ENCODE peak calls at places on chromosome 5, in ten cellular contexts. One of them, this sample, is unnamed.

GRCh38 chr5:45376463-45376862 is 319.7 kb downstream of the HCN1 start:
- DNase-seq in HFFc6: no peak
- DNase-seq in Kasumi-1: no peak
- DNase-seq in AG04450: no peak
- DNase-seq in stimulated activated CD8-positive, alpha-beta memory T cell treated with anti-CD3 and anti-CD28 coated beads, Interleukin-4, amount 100 ng/mL, for 24 hours: no peak
- DNase-seq in activated CD4-positive, alpha-beta T cell treated with anti-CD3 and anti-CD28 coated beads for 1 hour: no peak
- DNase-seq in brain microvascular endothelial cell: no peak
- DNase-seq in CD4-positive, alpha-beta memory T cell: no peak
- DNase-seq in NCI-H345: no peak
- DNase-seq in NCI-H510A treated with DMSO at 0.1 percent for 48 hours: no peak
- DNase-seq in this sample: no peak

GRCh38 chr5:122263352-122264030 is 48.5 kb upstream of the SNCAIP start:
- DNase-seq in HFFc6: no peak
- DNase-seq in Kasumi-1: no peak
- DNase-seq in AG04450: peak; percentile 23
- DNase-seq in stimulated activated CD8-positive, alpha-beta memory T cell treated with anti-CD3 and anti-CD28 coated beads, Interleukin-4, amount 100 ng/mL, for 24 hours: no peak
- DNase-seq in activated CD4-positive, alpha-beta T cell treated with anti-CD3 and anti-CD28 coated beads for 1 hour: no peak
- DNase-seq in brain microvascular endothelial cell: peak; percentile 72
- DNase-seq in CD4-positive, alpha-beta memory T cell: no peak
- DNase-seq in NCI-H345: no peak
- DNase-seq in NCI-H510A treated with DMSO at 0.1 percent for 48 hours: no peak
- DNase-seq in this sample: no peak

GRCh38 chr5:150001660-150002493 is 1.3 kb downstream of the HMGXB3 start:
- DNase-seq in HFFc6: peak; percentile 57
- DNase-seq in Kasumi-1: peak; percentile 90
- DNase-seq in AG04450: no peak
- DNase-seq in stimulated activated CD8-positive, alpha-beta memory T cell treated with anti-CD3 and anti-CD28 coated beads, Interleukin-4, amount 100 ng/mL, for 24 hours: peak; percentile 22
- DNase-seq in activated CD4-positive, alpha-beta T cell treated with anti-CD3 and anti-CD28 coated beads for 1 hour: peak; percentile 41
- DNase-seq in brain microvascular endothelial cell: peak; percentile 48
- DNase-seq in CD4-positive, alpha-beta memory T cell: peak; percentile 63
- DNase-seq in NCI-H345: peak; percentile 29
- DNase-seq in NCI-H510A treated with DMSO at 0.1 percent for 48 hours: peak; percentile 62
- DNase-seq in this sample: peak; percentile 17

GRCh38 chr5:35660451-35660850 is 42.8 kb downstream of the SPEF2 start:
- DNase-seq in HFFc6: no peak
- DNase-seq in Kasumi-1: no peak
- DNase-seq in AG04450: no peak
- DNase-seq in stimulated activated CD8-positive, alpha-beta memory T cell treated with anti-CD3 and anti-CD28 coated beads, Interleukin-4, amount 100 ng/mL, for 24 hours: no peak
- DNase-seq in activated CD4-positive, alpha-beta T cell treated with anti-CD3 and anti-CD28 coated beads for 1 hour: no peak
- DNase-seq in brain microvascular endothelial cell: no peak
- DNase-seq in CD4-positive, alpha-beta memory T cell: no peak
- DNase-seq in NCI-H345: no peak
- DNase-seq in NCI-H510A treated with DMSO at 0.1 percent for 48 hours: no peak
- DNase-seq in this sample: no peak

GRCh38 chr5:169071-169727 is 22.1 kb upstream of the LRRC14B start:
- DNase-seq in HFFc6: peak; percentile 97
- DNase-seq in Kasumi-1: no peak
- DNase-seq in AG04450: peak; percentile 38
- DNase-seq in stimulated activated CD8-positive, alpha-beta memory T cell treated with anti-CD3 and anti-CD28 coated beads, Interleukin-4, amount 100 ng/mL, for 24 hours: no peak
- DNase-seq in activated CD4-positive, alpha-beta T cell treated with anti-CD3 and anti-CD28 coated beads for 1 hour: no peak
- DNase-seq in brain microvascular endothelial cell: peak; percentile 84
- DNase-seq in CD4-positive, alpha-beta memory T cell: no peak
- DNase-seq in NCI-H345: no peak
- DNase-seq in NCI-H510A treated with DMSO at 0.1 percent for 48 hours: no peak
- DNase-seq in this sample: no peak

GRCh38 chr5:126808619-126809018 is 31.7 kb downstream of the LMNB1 start:
- DNase-seq in HFFc6: peak; percentile 18
- DNase-seq in Kasumi-1: peak; percentile 75
- DNase-seq in AG04450: no peak
- DNase-seq in stimulated activated CD8-positive, alpha-beta memory T cell treated with anti-CD3 and anti-CD28 coated beads, Interleukin-4, amount 100 ng/mL, for 24 hours: no peak
- DNase-seq in activated CD4-positive, alpha-beta T cell treated with anti-CD3 and anti-CD28 coated beads for 1 hour: no peak
- DNase-seq in brain microvascular endothelial cell: peak; percentile 7
- DNase-seq in CD4-positive, alpha-beta memory T cell: peak; percentile 21
- DNase-seq in NCI-H345: no peak
- DNase-seq in NCI-H510A treated with DMSO at 0.1 percent for 48 hours: no peak
- DNase-seq in this sample: no peak

GRCh38 chr5:179886190-179886589 is 21.5 kb downstream of the TBC1D9B start:
- DNase-seq in HFFc6: no peak
- DNase-seq in Kasumi-1: no peak
- DNase-seq in AG04450: no peak
- DNase-seq in stimulated activated CD8-positive, alpha-beta memory T cell treated with anti-CD3 and anti-CD28 coated beads, Interleukin-4, amount 100 ng/mL, for 24 hours: no peak
- DNase-seq in activated CD4-positive, alpha-beta T cell treated with anti-CD3 and anti-CD28 coated beads for 1 hour: no peak
- DNase-seq in brain microvascular endothelial cell: no peak
- DNase-seq in CD4-positive, alpha-beta memory T cell: no peak
- DNase-seq in NCI-H345: no peak
- DNase-seq in NCI-H510A treated with DMSO at 0.1 percent for 48 hours: no peak
- DNase-seq in this sample: no peak

GRCh38 chr5:68555891-68556689 is 340.5 kb downstream of the PIK3R1 start:
- DNase-seq in HFFc6: no peak
- DNase-seq in Kasumi-1: no peak
- DNase-seq in AG04450: no peak
- DNase-seq in stimulated activated CD8-positive, alpha-beta memory T cell treated with anti-CD3 and anti-CD28 coated beads, Interleukin-4, amount 100 ng/mL, for 24 hours: no peak
- DNase-seq in activated CD4-positive, alpha-beta T cell treated with anti-CD3 and anti-CD28 coated beads for 1 hour: no peak
- DNase-seq in brain microvascular endothelial cell: no peak
- DNase-seq in CD4-positive, alpha-beta memory T cell: no peak
- DNase-seq in NCI-H345: no peak
- DNase-seq in NCI-H510A treated with DMSO at 0.1 percent for 48 hours: no peak
- DNase-seq in this sample: no peak

GRCh38 chr5:177405805-177406204 is 3.6 kb downstream of the F12 start:
- DNase-seq in HFFc6: no peak
- DNase-seq in Kasumi-1: peak; percentile 52
- DNase-seq in AG04450: no peak
- DNase-seq in stimulated activated CD8-positive, alpha-beta memory T cell treated with anti-CD3 and anti-CD28 coated beads, Interleukin-4, amount 100 ng/mL, for 24 hours: no peak
- DNase-seq in activated CD4-positive, alpha-beta T cell treated with anti-CD3 and anti-CD28 coated beads for 1 hour: no peak
- DNase-seq in brain microvascular endothelial cell: no peak
- DNase-seq in CD4-positive, alpha-beta memory T cell: no peak
- DNase-seq in NCI-H345: no peak
- DNase-seq in NCI-H510A treated with DMSO at 0.1 percent for 48 hours: no peak
- DNase-seq in this sample: no peak

GRCh38 chr5:10856071-10856470 is 95.0 kb upstream of the DAP start:
- DNase-seq in HFFc6: no peak
- DNase-seq in Kasumi-1: no peak
- DNase-seq in AG04450: no peak
- DNase-seq in stimulated activated CD8-positive, alpha-beta memory T cell treated with anti-CD3 and anti-CD28 coated beads, Interleukin-4, amount 100 ng/mL, for 24 hours: no peak
- DNase-seq in activated CD4-positive, alpha-beta T cell treated with anti-CD3 and anti-CD28 coated beads for 1 hour: no peak
- DNase-seq in brain microvascular endothelial cell: no peak
- DNase-seq in CD4-positive, alpha-beta memory T cell: no peak
- DNase-seq in NCI-H345: no peak
- DNase-seq in NCI-H510A treated with DMSO at 0.1 percent for 48 hours: no peak
- DNase-seq in this sample: no peak

GRCh38 chr5:21225223-21226064 is 1237.4 kb upstream of the CDH18 start:
- DNase-seq in HFFc6: no peak
- DNase-seq in Kasumi-1: no peak
- DNase-seq in AG04450: no peak
- DNase-seq in stimulated activated CD8-positive, alpha-beta memory T cell treated with anti-CD3 and anti-CD28 coated beads, Interleukin-4, amount 100 ng/mL, for 24 hours: no peak
- DNase-seq in activated CD4-positive, alpha-beta T cell treated with anti-CD3 and anti-CD28 coated beads for 1 hour: no peak
- DNase-seq in brain microvascular endothelial cell: no peak
- DNase-seq in CD4-positive, alpha-beta memory T cell: no peak
- DNase-seq in NCI-H345: no peak
- DNase-seq in NCI-H510A treated with DMSO at 0.1 percent for 48 hours: peak; percentile 33
- DNase-seq in this sample: no peak

GRCh38 chr5:151098185-151098813 is 17.5 kb upstream of the TNIP1 start:
- DNase-seq in HFFc6: no peak
- DNase-seq in Kasumi-1: peak; percentile 83
- DNase-seq in AG04450: no peak
- DNase-seq in stimulated activated CD8-positive, alpha-beta memory T cell treated with anti-CD3 and anti-CD28 coated beads, Interleukin-4, amount 100 ng/mL, for 24 hours: peak; percentile 19
- DNase-seq in activated CD4-positive, alpha-beta T cell treated with anti-CD3 and anti-CD28 coated beads for 1 hour: no peak
- DNase-seq in brain microvascular endothelial cell: no peak
- DNase-seq in CD4-positive, alpha-beta memory T cell: no peak
- DNase-seq in NCI-H345: no peak
- DNase-seq in NCI-H510A treated with DMSO at 0.1 percent for 48 hours: no peak
- DNase-seq in this sample: no peak

GRCh38 chr5:132859889-132860437 is 6.3 kb downstream of the GDF9 start:
- DNase-seq in HFFc6: no peak
- DNase-seq in Kasumi-1: no peak
- DNase-seq in AG04450: no peak
- DNase-seq in stimulated activated CD8-positive, alpha-beta memory T cell treated with anti-CD3 and anti-CD28 coated beads, Interleukin-4, amount 100 ng/mL, for 24 hours: no peak
- DNase-seq in activated CD4-positive, alpha-beta T cell treated with anti-CD3 and anti-CD28 coated beads for 1 hour: no peak
- DNase-seq in brain microvascular endothelial cell: no peak
- DNase-seq in CD4-positive, alpha-beta memory T cell: no peak
- DNase-seq in NCI-H345: no peak
- DNase-seq in NCI-H510A treated with DMSO at 0.1 percent for 48 hours: no peak
- DNase-seq in this sample: no peak

GRCh38 chr5:71587709-71588532 is 781 bp downstream of the MCCC2 start:
- DNase-seq in HFFc6: no peak
- DNase-seq in Kasumi-1: no peak
- DNase-seq in AG04450: no peak
- DNase-seq in stimulated activated CD8-positive, alpha-beta memory T cell treated with anti-CD3 and anti-CD28 coated beads, Interleukin-4, amount 100 ng/mL, for 24 hours: no peak
- DNase-seq in activated CD4-positive, alpha-beta T cell treated with anti-CD3 and anti-CD28 coated beads for 1 hour: no peak
- DNase-seq in brain microvascular endothelial cell: no peak
- DNase-seq in CD4-positive, alpha-beta memory T cell: no peak
- DNase-seq in NCI-H345: no peak
- DNase-seq in NCI-H510A treated with DMSO at 0.1 percent for 48 hours: no peak
- DNase-seq in this sample: no peak

GRCh38 chr5:53456366-53456765 is 24.1 kb upstream of the FST start:
- DNase-seq in HFFc6: no peak
- DNase-seq in Kasumi-1: no peak
- DNase-seq in AG04450: no peak
- DNase-seq in stimulated activated CD8-positive, alpha-beta memory T cell treated with anti-CD3 and anti-CD28 coated beads, Interleukin-4, amount 100 ng/mL, for 24 hours: no peak
- DNase-seq in activated CD4-positive, alpha-beta T cell treated with anti-CD3 and anti-CD28 coated beads for 1 hour: no peak
- DNase-seq in brain microvascular endothelial cell: no peak
- DNase-seq in CD4-positive, alpha-beta memory T cell: no peak
- DNase-seq in NCI-H345: no peak
- DNase-seq in NCI-H510A treated with DMSO at 0.1 percent for 48 hours: no peak
- DNase-seq in this sample: no peak

GRCh38 chr5:38556115-38556598 is 289 bp downstream of the LIFR start:
- DNase-seq in HFFc6: no peak
- DNase-seq in Kasumi-1: no peak
- DNase-seq in AG04450: no peak
- DNase-seq in stimulated activated CD8-positive, alpha-beta memory T cell treated with anti-CD3 and anti-CD28 coated beads, Interleukin-4, amount 100 ng/mL, for 24 hours: no peak
- DNase-seq in activated CD4-positive, alpha-beta T cell treated with anti-CD3 and anti-CD28 coated beads for 1 hour: no peak
- DNase-seq in brain microvascular endothelial cell: peak; percentile 7
- DNase-seq in CD4-positive, alpha-beta memory T cell: no peak
- DNase-seq in NCI-H345: no peak
- DNase-seq in NCI-H510A treated with DMSO at 0.1 percent for 48 hours: no peak
- DNase-seq in this sample: no peak

GRCh38 chr5:127299678-127300077 is 9.1 kb downstream of the MEGF10 start:
- DNase-seq in HFFc6: no peak
- DNase-seq in Kasumi-1: no peak
- DNase-seq in AG04450: no peak
- DNase-seq in stimulated activated CD8-positive, alpha-beta memory T cell treated with anti-CD3 and anti-CD28 coated beads, Interleukin-4, amount 100 ng/mL, for 24 hours: no peak
- DNase-seq in activated CD4-positive, alpha-beta T cell treated with anti-CD3 and anti-CD28 coated beads for 1 hour: no peak
- DNase-seq in brain microvascular endothelial cell: no peak
- DNase-seq in CD4-positive, alpha-beta memory T cell: no peak
- DNase-seq in NCI-H345: no peak
- DNase-seq in NCI-H510A treated with DMSO at 0.1 percent for 48 hours: no peak
- DNase-seq in this sample: no peak

GRCh38 chr5:137078171-137078665 is 420.9 kb downstream of the SPOCK1 start:
- DNase-seq in HFFc6: no peak
- DNase-seq in Kasumi-1: no peak
- DNase-seq in AG04450: no peak
- DNase-seq in stimulated activated CD8-positive, alpha-beta memory T cell treated with anti-CD3 and anti-CD28 coated beads, Interleukin-4, amount 100 ng/mL, for 24 hours: no peak
- DNase-seq in activated CD4-positive, alpha-beta T cell treated with anti-CD3 and anti-CD28 coated beads for 1 hour: no peak
- DNase-seq in brain microvascular endothelial cell: no peak
- DNase-seq in CD4-positive, alpha-beta memory T cell: no peak
- DNase-seq in NCI-H345: peak; percentile 78
- DNase-seq in NCI-H510A treated with DMSO at 0.1 percent for 48 hours: peak; percentile 46
- DNase-seq in this sample: peak; percentile 11

GRCh38 chr5:78615697-78616096 is 32.9 kb downstream of the LHFPL2 start:
- DNase-seq in HFFc6: peak; percentile 30
- DNase-seq in Kasumi-1: no peak
- DNase-seq in AG04450: no peak
- DNase-seq in stimulated activated CD8-positive, alpha-beta memory T cell treated with anti-CD3 and anti-CD28 coated beads, Interleukin-4, amount 100 ng/mL, for 24 hours: no peak
- DNase-seq in activated CD4-positive, alpha-beta T cell treated with anti-CD3 and anti-CD28 coated beads for 1 hour: no peak
- DNase-seq in brain microvascular endothelial cell: no peak
- DNase-seq in CD4-positive, alpha-beta memory T cell: no peak
- DNase-seq in NCI-H345: no peak
- DNase-seq in NCI-H510A treated with DMSO at 0.1 percent for 48 hours: no peak
- DNase-seq in this sample: no peak

GRCh38 chr5:89729623-89730390 is 679.7 kb downstream of the CETN3 start:
- DNase-seq in HFFc6: no peak
- DNase-seq in Kasumi-1: peak; percentile 39
- DNase-seq in AG04450: no peak
- DNase-seq in stimulated activated CD8-positive, alpha-beta memory T cell treated with anti-CD3 and anti-CD28 coated beads, Interleukin-4, amount 100 ng/mL, for 24 hours: no peak
- DNase-seq in activated CD4-positive, alpha-beta T cell treated with anti-CD3 and anti-CD28 coated beads for 1 hour: no peak
- DNase-seq in brain microvascular endothelial cell: no peak
- DNase-seq in CD4-positive, alpha-beta memory T cell: no peak
- DNase-seq in NCI-H345: no peak
- DNase-seq in NCI-H510A treated with DMSO at 0.1 percent for 48 hours: no peak
- DNase-seq in this sample: no peak

GRCh38 chr5:77355751-77356150 is 136.4 kb downstream of the WDR41 start:
- DNase-seq in HFFc6: no peak
- DNase-seq in Kasumi-1: no peak
- DNase-seq in AG04450: no peak
- DNase-seq in stimulated activated CD8-positive, alpha-beta memory T cell treated with anti-CD3 and anti-CD28 coated beads, Interleukin-4, amount 100 ng/mL, for 24 hours: no peak
- DNase-seq in activated CD4-positive, alpha-beta T cell treated with anti-CD3 and anti-CD28 coated beads for 1 hour: no peak
- DNase-seq in brain microvascular endothelial cell: no peak
- DNase-seq in CD4-positive, alpha-beta memory T cell: no peak
- DNase-seq in NCI-H345: no peak
- DNase-seq in NCI-H510A treated with DMSO at 0.1 percent for 48 hours: no peak
- DNase-seq in this sample: no peak

GRCh38 chr5:10194083-10194482 is 55.6 kb downstream of the ATPSCKMT start:
- DNase-seq in HFFc6: no peak
- DNase-seq in Kasumi-1: no peak
- DNase-seq in AG04450: no peak
- DNase-seq in stimulated activated CD8-positive, alpha-beta memory T cell treated with anti-CD3 and anti-CD28 coated beads, Interleukin-4, amount 100 ng/mL, for 24 hours: no peak
- DNase-seq in activated CD4-positive, alpha-beta T cell treated with anti-CD3 and anti-CD28 coated beads for 1 hour: no peak
- DNase-seq in brain microvascular endothelial cell: no peak
- DNase-seq in CD4-positive, alpha-beta memory T cell: no peak
- DNase-seq in NCI-H345: no peak
- DNase-seq in NCI-H510A treated with DMSO at 0.1 percent for 48 hours: peak; percentile 50
- DNase-seq in this sample: no peak

GRCh38 chr5:96896285-96896711 is 20.0 kb downstream of the ERAP2 start:
- DNase-seq in HFFc6: no peak
- DNase-seq in Kasumi-1: no peak
- DNase-seq in AG04450: no peak
- DNase-seq in stimulated activated CD8-positive, alpha-beta memory T cell treated with anti-CD3 and anti-CD28 coated beads, Interleukin-4, amount 100 ng/mL, for 24 hours: no peak
- DNase-seq in activated CD4-positive, alpha-beta T cell treated with anti-CD3 and anti-CD28 coated beads for 1 hour: no peak
- DNase-seq in brain microvascular endothelial cell: no peak
- DNase-seq in CD4-positive, alpha-beta memory T cell: peak; percentile 63
- DNase-seq in NCI-H345: no peak
- DNase-seq in NCI-H510A treated with DMSO at 0.1 percent for 48 hours: no peak
- DNase-seq in this sample: no peak

GRCh38 chr5:108661030-108661429 is 86.7 kb upstream of the FER start:
- DNase-seq in HFFc6: no peak
- DNase-seq in Kasumi-1: no peak
- DNase-seq in AG04450: no peak
- DNase-seq in stimulated activated CD8-positive, alpha-beta memory T cell treated with anti-CD3 and anti-CD28 coated beads, Interleukin-4, amount 100 ng/mL, for 24 hours: no peak
- DNase-seq in activated CD4-positive, alpha-beta T cell treated with anti-CD3 and anti-CD28 coated beads for 1 hour: no peak
- DNase-seq in brain microvascular endothelial cell: no peak
- DNase-seq in CD4-positive, alpha-beta memory T cell: no peak
- DNase-seq in NCI-H345: no peak
- DNase-seq in NCI-H510A treated with DMSO at 0.1 percent for 48 hours: no peak
- DNase-seq in this sample: no peak

GRCh38 chr5:173315495-173316352 is 12.5 kb downstream of the STC2 start:
- DNase-seq in HFFc6: peak; percentile 36
- DNase-seq in Kasumi-1: no peak
- DNase-seq in AG04450: peak; percentile 67
- DNase-seq in stimulated activated CD8-positive, alpha-beta memory T cell treated with anti-CD3 and anti-CD28 coated beads, Interleukin-4, amount 100 ng/mL, for 24 hours: no peak
- DNase-seq in activated CD4-positive, alpha-beta T cell treated with anti-CD3 and anti-CD28 coated beads for 1 hour: no peak
- DNase-seq in brain microvascular endothelial cell: peak; percentile 95
- DNase-seq in CD4-positive, alpha-beta memory T cell: no peak
- DNase-seq in NCI-H345: peak; percentile 89
- DNase-seq in NCI-H510A treated with DMSO at 0.1 percent for 48 hours: peak; percentile 62
- DNase-seq in this sample: peak; percentile 38

GRCh38 chr5:98314262-98314661 is 459.2 kb upstream of the RGMB start:
- DNase-seq in HFFc6: peak; percentile 87
- DNase-seq in Kasumi-1: no peak
- DNase-seq in AG04450: no peak
- DNase-seq in stimulated activated CD8-positive, alpha-beta memory T cell treated with anti-CD3 and anti-CD28 coated beads, Interleukin-4, amount 100 ng/mL, for 24 hours: no peak
- DNase-seq in activated CD4-positive, alpha-beta T cell treated with anti-CD3 and anti-CD28 coated beads for 1 hour: no peak
- DNase-seq in brain microvascular endothelial cell: no peak
- DNase-seq in CD4-positive, alpha-beta memory T cell: no peak
- DNase-seq in NCI-H345: no peak
- DNase-seq in NCI-H510A treated with DMSO at 0.1 percent for 48 hours: no peak
- DNase-seq in this sample: no peak

GRCh38 chr5:76788362-76788761 is 30.5 kb upstream of the F2RL1 start:
- DNase-seq in HFFc6: no peak
- DNase-seq in Kasumi-1: no peak
- DNase-seq in AG04450: no peak
- DNase-seq in stimulated activated CD8-positive, alpha-beta memory T cell treated with anti-CD3 and anti-CD28 coated beads, Interleukin-4, amount 100 ng/mL, for 24 hours: no peak
- DNase-seq in activated CD4-positive, alpha-beta T cell treated with anti-CD3 and anti-CD28 coated beads for 1 hour: no peak
- DNase-seq in brain microvascular endothelial cell: no peak
- DNase-seq in CD4-positive, alpha-beta memory T cell: no peak
- DNase-seq in NCI-H345: no peak
- DNase-seq in NCI-H510A treated with DMSO at 0.1 percent for 48 hours: no peak
- DNase-seq in this sample: no peak

GRCh38 chr5:68332546-68332945 is 117.0 kb downstream of the PIK3R1 start:
- DNase-seq in HFFc6: peak; percentile 19
- DNase-seq in Kasumi-1: no peak
- DNase-seq in AG04450: no peak
- DNase-seq in stimulated activated CD8-positive, alpha-beta memory T cell treated with anti-CD3 and anti-CD28 coated beads, Interleukin-4, amount 100 ng/mL, for 24 hours: no peak
- DNase-seq in activated CD4-positive, alpha-beta T cell treated with anti-CD3 and anti-CD28 coated beads for 1 hour: no peak
- DNase-seq in brain microvascular endothelial cell: no peak
- DNase-seq in CD4-positive, alpha-beta memory T cell: no peak
- DNase-seq in NCI-H345: no peak
- DNase-seq in NCI-H510A treated with DMSO at 0.1 percent for 48 hours: no peak
- DNase-seq in this sample: no peak